ENCODE peak calls at places on chromosomes 7 and 10, in four cellular contexts. H, P, G and F are unnamed samples.

GRCh38 chr10:51397695-51398094 is 301.7 kb downstream of the CSTF2T start:
- DNase-seq in H (no peak), P (no peak), G (no peak), F (no peak)

GRCh38 chr7:22137466-22137865 is 191.8 kb upstream of the CDCA7L start:
- DNase-seq in H (no peak), P (no peak), G (no peak), F (no peak)

GRCh38 chr10:129522041-129522585 is 55.1 kb downstream of the MGMT start:
- DNase-seq in H (no peak), P (no peak), G (no peak), F (no peak)

GRCh38 chr7:41882745-41883527 is 180.0 kb upstream of the INHBA start:
- DNase-seq in H (no peak), P (no peak), G (no peak), F (no peak)

GRCh38 chr7:25835191-25835590 is 316.8 kb upstream of the NFE2L3 start:
- DNase-seq in H (no peak), P (no peak), G (no peak), F (no peak)

GRCh38 chr7:127437772-127438330 is 45.3 kb upstream of the ZNF800 start:
- DNase-seq in H (no peak), P (no peak), G (no peak), F (no peak)

GRCh38 chr10:58856508-58857240 is 319.8 kb upstream of the PHYHIPL start:
- DNase-seq in H (peak), P (no peak), G (peak), F (peak)

GRCh38 chr7:90595801-90596683 is at the start of gene CDK14:
- DNase-seq in H (peak), P (peak), G (peak), F (no peak)

GRCh38 chr10:89744021-89744420 is 42.6 kb downstream of the KIF20B start:
- DNase-seq in H (no peak), P (no peak), G (no peak), F (no peak)

GRCh38 chr7:141480953-141481352 is 70.3 kb upstream of the AGK start:
- DNase-seq in H (no peak), P (peak), G (no peak), F (no peak)

GRCh38 chr7:74324499-74325229 is 35.5 kb downstream of the CLIP2 start:
- DNase-seq in H (no peak), P (peak), G (no peak), F (no peak)

GRCh38 chr7:29564455-29565185 is 985 bp downstream of the PRR15 start:
- DNase-seq in H (peak), P (peak), G (no peak), F (no peak)

GRCh38 chr10:88979153-88979562 is 11.4 kb upstream of the FAS start:
- DNase-seq in H (no peak), P (no peak), G (no peak), F (no peak)

GRCh38 chr7:17844514-17845196 is 95.6 kb downstream of the SNX13 start:
- DNase-seq in H (no peak), P (no peak), G (no peak), F (no peak)

GRCh38 chr7:140506788-140507464 is 27.6 kb upstream of the MKRN1 start:
- DNase-seq in H (no peak), P (no peak), G (no peak), F (no peak)

GRCh38 chr10:69810998-69811397 is 9.3 kb downstream of the COL13A1 start:
- DNase-seq in H (no peak), P (no peak), G (no peak), F (no peak)

GRCh38 chr10:79101560-79101971 is 32.8 kb downstream of the ZMIZ1 start:
- DNase-seq in H (no peak), P (peak), G (no peak), F (no peak)

GRCh38 chr10:63720072-63720537 is 198.9 kb downstream of the REEP3 start:
- DNase-seq in H (no peak), P (peak), G (peak), F (no peak)

GRCh38 chr7:92851732-92852131 is 15.4 kb upstream of the CDK6 start:
- DNase-seq in H (no peak), P (no peak), G (no peak), F (no peak)

GRCh38 chr10:130221456-130222375 is 85.5 kb downstream of the GLRX3 start:
- DNase-seq in H (no peak), P (no peak), G (no peak), F (no peak)

GRCh38 chr7:27689045-27689877 is 26.6 kb upstream of the HIBADH start:
- DNase-seq in H (no peak), P (peak), G (no peak), F (no peak)

GRCh38 chr7:33903770-33904679 is 1.3 kb upstream of the BMPER start:
- DNase-seq in H (peak), P (peak), G (no peak), F (no peak)

GRCh38 chr10:61271127-61271780 is 181.9 kb downstream of the TMEM26 start:
- DNase-seq in H (peak), P (no peak), G (no peak), F (peak)

GRCh38 chr10:124354411-124355382 is 64.0 kb downstream of the OAT start:
- DNase-seq in H (peak), P (peak), G (peak), F (peak)

GRCh38 chr7:89029864-89030263 is 234.3 kb upstream of the TEX47 start:
- DNase-seq in H (no peak), P (no peak), G (peak), F (no peak)

GRCh38 chr7:154699421-154699820 is 303.5 kb downstream of the PAXIP1 start:
- DNase-seq in H (no peak), P (no peak), G (no peak), F (no peak)

GRCh38 chr7:114345494-114345893 is 69.1 kb upstream of the FOXP2 start:
- DNase-seq in H (no peak), P (no peak), G (no peak), F (no peak)

GRCh38 chr10:118569241-118569881 is 26.1 kb downstream of the PRLHR start:
- DNase-seq in H (no peak), P (peak), G (no peak), F (no peak)

GRCh38 chr7:92448185-92448747 is 984 bp downstream of the GATAD1 start:
- DNase-seq in H (peak), P (peak), G (peak), F (peak)

GRCh38 chr10:66378117-66378876 is 547.5 kb upstream of the LRRTM3 start:
- DNase-seq in H (no peak), P (no peak), G (no peak), F (no peak)

GRCh38 chr10:33163941-33164824 is 170.3 kb downstream of the NRP1 start:
- DNase-seq in H (peak), P (no peak), G (no peak), F (no peak)

GRCh38 chr7:84948632-84949031 is 238.2 kb downstream of the SEMA3D start:
- DNase-seq in H (no peak), P (no peak), G (no peak), F (no peak)

GRCh38 chr10:93071674-93072224 is 1.9 kb upstream of the CYP26A1 start:
- DNase-seq in H (no peak), P (peak), G (no peak), F (no peak)

DNA sequence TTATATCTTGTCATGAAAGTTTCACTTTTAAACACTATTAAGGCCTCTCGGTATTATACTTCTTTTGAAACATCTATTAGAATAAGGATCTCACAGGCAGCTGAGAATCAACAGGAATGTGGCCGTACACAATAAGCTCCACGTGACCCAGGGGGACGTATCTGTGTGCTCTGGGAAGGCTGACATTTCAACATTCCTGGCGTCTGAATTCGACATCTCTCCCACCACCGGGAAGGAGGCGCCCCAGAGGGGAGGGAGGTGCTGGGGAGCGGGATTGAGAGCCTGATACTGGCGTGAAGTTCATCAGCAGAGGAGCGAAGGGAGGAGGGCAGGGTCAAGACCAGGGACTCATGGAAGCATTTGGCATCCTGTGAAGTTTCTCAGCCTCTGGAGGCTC is 401.3 kb downstream of the DNAJB6 start:
- DNase-seq in H (no peak), P (no peak), G (no peak), F (no peak)
- TF ChIP-seq REST in H (no peak), P (no peak), G (no peak), F (no peak)

GRCh38 chr10:100826661-100826982 is 81.2 kb downstream of the PAX2 start:
- DNase-seq in H (no peak), P (no peak), G (no peak), F (no peak)

GRCh38 chr10:100829103-100829870 is 83.5 kb upstream of the SLF2 start:
- DNase-seq in H (peak), P (peak), G (no peak), F (no peak)

GRCh38 chr10:100828744-100829102 is 83.3 kb downstream of the PAX2 start:
- DNase-seq in H (peak), P (peak), G (no peak), F (no peak)

GRCh38 chr10:100826983-100827818 is 81.8 kb downstream of the PAX2 start:
- DNase-seq in H (peak), P (peak), G (peak), F (no peak)

GRCh38 chr10:100827819-100828743 is 82.7 kb downstream of the PAX2 start:
- DNase-seq in H (peak), P (peak), G (no peak), F (no peak)
- TF ChIP-seq CTCF in H (peak), P (no peak), G (no peak), F (no peak)

GRCh38 chr10:12741255-12741915 is 260.1 kb downstream of the CCDC3 start:
- DNase-seq in H (no peak), P (no peak), G (no peak), F (no peak)
- TF ChIP-seq REST in H (no peak), P (no peak), G (no peak), F (no peak)

GRCh38 chr10:132732518-132732917 is 53.4 kb downstream of the NKX6-2 start:
- DNase-seq in H (no peak), P (no peak), G (no peak), F (no peak)

GRCh38 chr10:132728321-132728720 is 57.6 kb downstream of the NKX6-2 start:
- DNase-seq in H (no peak), P (no peak), G (no peak), F (no peak)

GRCh38 chr10:132730566-132730953 is 55.4 kb downstream of the NKX6-2 start:
- DNase-seq in H (no peak), P (no peak), G (no peak), F (no peak)

GRCh38 chr10:132728741-132729140 is 57.2 kb downstream of the NKX6-2 start:
- DNase-seq in H (no peak), P (no peak), G (no peak), F (no peak)

DNA sequence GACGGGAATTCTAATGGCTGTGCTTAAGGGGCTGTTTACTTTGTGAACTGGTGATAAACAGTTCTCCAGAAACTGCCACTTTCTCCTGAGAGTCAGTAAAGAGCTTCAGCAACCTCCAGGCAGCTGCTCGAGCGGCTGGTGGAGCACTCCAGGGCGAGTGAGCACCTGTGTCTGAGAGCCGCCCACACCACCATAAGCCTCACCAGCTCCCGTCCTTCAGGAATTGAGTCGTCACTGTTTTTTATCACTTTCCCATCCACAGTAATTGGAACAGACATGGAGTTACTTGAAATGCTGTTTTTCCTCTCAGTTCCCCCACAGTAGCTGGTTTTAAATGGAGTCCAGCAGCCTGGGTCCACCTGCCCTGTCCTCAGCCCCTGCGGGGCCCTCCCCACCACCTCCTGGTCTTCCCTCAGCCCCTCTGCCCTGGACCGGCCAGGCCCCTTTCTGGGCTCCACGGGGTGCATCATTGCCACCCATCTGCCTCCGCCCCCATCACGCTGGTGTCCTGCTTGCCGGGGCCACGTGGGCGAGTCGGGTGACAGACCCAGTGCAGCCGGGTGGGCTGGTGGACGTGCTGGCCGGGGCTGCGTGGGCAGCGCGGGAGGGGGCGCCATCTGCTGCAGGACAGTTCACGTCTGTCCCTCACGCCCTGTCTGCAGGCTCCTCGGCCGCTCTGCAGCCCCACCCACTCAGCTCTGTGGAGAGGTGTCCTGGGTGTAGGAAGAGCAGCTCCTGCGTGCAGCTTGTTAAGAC is 56.0 kb downstream of the NKX6-2 start:
- DNase-seq in H (no peak), P (peak), G (no peak), F (no peak)
- TF ChIP-seq CTCF in H (no peak), P (no peak), G (no peak), F (no peak)

GRCh38 chr7:131557521-131558385 is 1.3 kb upstream of the PODXL start:
- DNase-seq in H (no peak), P (peak), G (no peak), F (no peak)

GRCh38 chr7:131554880-131555516 is 1.4 kb downstream of the PODXL start:
- DNase-seq in H (no peak), P (no peak), G (no peak), F (no peak)

GRCh38 chr7:131555565-131556054 is 818 bp downstream of the PODXL start:
- DNase-seq in H (no peak), P (no peak), G (no peak), F (no peak)

GRCh38 chr7:131556912-131557457 is 557 bp upstream of the PODXL start:
- DNase-seq in H (no peak), P (no peak), G (no peak), F (no peak)

GRCh38 chr7:131556055-131556911 is at the start of gene PODXL:
- DNase-seq in H (peak), P (peak), G (no peak), F (no peak)
- TF ChIP-seq REST in H (no peak), P (no peak), G (no peak), F (no peak)